ENCODE peak calls at places on chromosome 9, in six cellular contexts. One of them, this sample, is unnamed. For H3K9me3 and H3K27me3, the result is how much of the 10 kb centered on the place peaks cover.

GRCh38 chr9:130445268-130445983 is 665 bp downstream of the ASS1 start:
- DNase-seq in iPS DF 6.9: no peak
- DNase-seq in breast epithelium: peak
- DNase-seq in cardiac muscle cell: peak
- DNase-seq in prostate gland: no peak
- DNase-seq in PC-3: peak
- DNase-seq in this sample: no peak

GRCh38 chr9:76419782-76420380 is 25.7 kb upstream of the RFK start:
- DNase-seq in iPS DF 6.9: no peak
- DNase-seq in breast epithelium: no peak
- DNase-seq in cardiac muscle cell: peak
- DNase-seq in prostate gland: no peak
- DNase-seq in PC-3: peak
- DNase-seq in this sample: no peak

GRCh38 chr9:113178087-113178486 is 27.3 kb downstream of the SLC31A2 start:
- DNase-seq in iPS DF 6.9: no peak
- DNase-seq in breast epithelium: no peak
- DNase-seq in cardiac muscle cell: peak
- DNase-seq in prostate gland: no peak
- DNase-seq in PC-3: no peak
- DNase-seq in this sample: no peak

GRCh38 chr9:97052735-97053134 is 13.8 kb upstream of the CTSV start:
- DNase-seq in iPS DF 6.9: no peak
- DNase-seq in breast epithelium: no peak
- DNase-seq in cardiac muscle cell: no peak
- DNase-seq in prostate gland: no peak
- DNase-seq in PC-3: no peak
- DNase-seq in this sample: no peak

GRCh38 chr9:78811562-78812276 is 514.8 kb downstream of the PSAT1 start:
- DNase-seq in iPS DF 6.9: no peak
- DNase-seq in breast epithelium: no peak
- DNase-seq in cardiac muscle cell: peak
- DNase-seq in prostate gland: no peak
- DNase-seq in PC-3: peak
- DNase-seq in this sample: no peak

GRCh38 chr9:8338742-8339425 is 539.3 kb upstream of the DMAC1 start:
- DNase-seq in iPS DF 6.9: no peak
- DNase-seq in breast epithelium: no peak
- DNase-seq in cardiac muscle cell: peak
- DNase-seq in prostate gland: no peak
- DNase-seq in PC-3: no peak
- DNase-seq in this sample: no peak

GRCh38 chr9:114367823-114368609 is 19.8 kb downstream of the AKNA start:
- DNase-seq in iPS DF 6.9: no peak
- DNase-seq in breast epithelium: no peak
- DNase-seq in cardiac muscle cell: no peak
- DNase-seq in prostate gland: no peak
- DNase-seq in PC-3: no peak
- DNase-seq in this sample: no peak

GRCh38 chr9:35749515-35750255 is 598 bp downstream of the RGP1 start:
- DNase-seq in iPS DF 6.9: no peak
- DNase-seq in breast epithelium: peak
- DNase-seq in cardiac muscle cell: no peak
- DNase-seq in prostate gland: peak
- DNase-seq in PC-3: peak
- DNase-seq in this sample: peak

GRCh38 chr9:69502671-69503301 is 169.4 kb downstream of the APBA1 start:
- DNase-seq in iPS DF 6.9: no peak
- DNase-seq in breast epithelium: no peak
- DNase-seq in cardiac muscle cell: peak
- DNase-seq in prostate gland: no peak
- DNase-seq in PC-3: peak
- DNase-seq in this sample: no peak

GRCh38 chr9:95332860-95333259 is 15.4 kb upstream of the FANCC start:
- DNase-seq in iPS DF 6.9: no peak
- DNase-seq in breast epithelium: no peak
- DNase-seq in cardiac muscle cell: no peak
- DNase-seq in prostate gland: no peak
- DNase-seq in PC-3: no peak
- DNase-seq in this sample: no peak

GRCh38 chr9:36597412-36598178 is 24.9 kb downstream of the MELK start:
- DNase-seq in iPS DF 6.9: no peak
- DNase-seq in breast epithelium: no peak
- DNase-seq in cardiac muscle cell: peak
- DNase-seq in prostate gland: no peak
- DNase-seq in PC-3: peak
- DNase-seq in this sample: no peak

GRCh38 chr9:129164246-129164930 is 13.7 kb downstream of the IER5L start:
- DNase-seq in iPS DF 6.9: no peak
- DNase-seq in breast epithelium: peak
- DNase-seq in cardiac muscle cell: peak
- DNase-seq in prostate gland: peak
- DNase-seq in PC-3: no peak
- DNase-seq in this sample: no peak

GRCh38 chr9:127568971-127569818 is 42.9 kb upstream of the STXBP1 start:
- DNase-seq in iPS DF 6.9: no peak
- DNase-seq in breast epithelium: peak
- DNase-seq in cardiac muscle cell: peak
- DNase-seq in prostate gland: peak
- DNase-seq in PC-3: peak
- DNase-seq in this sample: peak

GRCh38 chr9:131739988-131740648 is at the start of gene RAPGEF1:
- DNase-seq in iPS DF 6.9: no peak
- DNase-seq in breast epithelium: peak
- DNase-seq in cardiac muscle cell: peak
- DNase-seq in prostate gland: no peak
- DNase-seq in PC-3: peak
- DNase-seq in this sample: peak

GRCh38 chr9:133516256-133516960 is 8.4 kb downstream of the MYMK start:
- DNase-seq in iPS DF 6.9: no peak
- DNase-seq in breast epithelium: no peak
- DNase-seq in cardiac muscle cell: no peak
- DNase-seq in prostate gland: no peak
- DNase-seq in PC-3: no peak
- DNase-seq in this sample: no peak

GRCh38 chr9:16828335-16829281 is 41.9 kb downstream of the BNC2 start:
- DNase-seq in iPS DF 6.9: no peak
- DNase-seq in breast epithelium: no peak
- DNase-seq in cardiac muscle cell: peak
- DNase-seq in prostate gland: no peak
- DNase-seq in PC-3: peak
- DNase-seq in this sample: no peak

GRCh38 chr9:13111778-13112177 is 167.7 kb downstream of the MPDZ start:
- DNase-seq in iPS DF 6.9: no peak
- DNase-seq in breast epithelium: no peak
- DNase-seq in cardiac muscle cell: no peak
- DNase-seq in prostate gland: no peak
- DNase-seq in PC-3: no peak
- DNase-seq in this sample: no peak

GRCh38 chr9:3931058-3931457 is 368.8 kb downstream of the GLIS3 start:
- DNase-seq in iPS DF 6.9: no peak
- DNase-seq in breast epithelium: no peak
- DNase-seq in cardiac muscle cell: no peak
- DNase-seq in prostate gland: no peak
- DNase-seq in PC-3: no peak
- DNase-seq in this sample: no peak

GRCh38 chr9:27572566-27572917 is 739 bp downstream of the C9orf72 start:
- DNase-seq in iPS DF 6.9: no peak
- DNase-seq in breast epithelium: peak
- DNase-seq in cardiac muscle cell: peak
- DNase-seq in prostate gland: peak
- DNase-seq in PC-3: peak
- DNase-seq in this sample: peak

GRCh38 chr9:18596920-18597319 is 123.0 kb downstream of the ADAMTSL1 start:
- DNase-seq in iPS DF 6.9: no peak
- DNase-seq in breast epithelium: no peak
- DNase-seq in cardiac muscle cell: peak
- DNase-seq in prostate gland: no peak
- DNase-seq in PC-3: peak
- DNase-seq in this sample: no peak

GRCh38 chr9:113475992-113476391 is 12.5 kb downstream of the RGS3 start:
- DNase-seq in iPS DF 6.9: no peak
- DNase-seq in breast epithelium: no peak
- DNase-seq in cardiac muscle cell: no peak
- DNase-seq in prostate gland: no peak
- DNase-seq in PC-3: no peak
- DNase-seq in this sample: no peak

GRCh38 chr9:109477269-109478203 is 20.6 kb downstream of the PTPN3 start:
- DNase-seq in iPS DF 6.9: no peak
- DNase-seq in breast epithelium: no peak
- DNase-seq in cardiac muscle cell: no peak
- DNase-seq in prostate gland: no peak
- DNase-seq in PC-3: peak
- DNase-seq in this sample: no peak

GRCh38 chr9:133370680-133371079 is 5.2 kb downstream of the SURF4 start:
- DNase-seq in iPS DF 6.9: no peak
- DNase-seq in breast epithelium: no peak
- DNase-seq in cardiac muscle cell: no peak
- DNase-seq in prostate gland: no peak
- DNase-seq in PC-3: no peak
- DNase-seq in this sample: peak

GRCh38 chr9:34072868-34073590 is 24.3 kb upstream of the UBAP2 start:
- DNase-seq in iPS DF 6.9: no peak
- DNase-seq in breast epithelium: no peak
- DNase-seq in cardiac muscle cell: peak
- DNase-seq in prostate gland: peak
- DNase-seq in PC-3: peak
- DNase-seq in this sample: no peak

GRCh38 chr9:129491486-129491855 is 129.4 kb downstream of the C9orf50 start:
- DNase-seq in iPS DF 6.9: no peak
- DNase-seq in breast epithelium: peak
- DNase-seq in cardiac muscle cell: no peak
- DNase-seq in prostate gland: no peak
- DNase-seq in PC-3: no peak
- DNase-seq in this sample: no peak

GRCh38 chr9:127555830-127556820 is 56.0 kb upstream of the STXBP1 start:
- DNase-seq in iPS DF 6.9: no peak
- DNase-seq in breast epithelium: peak
- DNase-seq in cardiac muscle cell: peak
- DNase-seq in prostate gland: peak
- DNase-seq in PC-3: peak
- DNase-seq in this sample: peak

GRCh38 chr9:130262061-130262745 is 3.4 kb upstream of the HMCN2 start:
- DNase-seq in iPS DF 6.9: no peak
- DNase-seq in breast epithelium: no peak
- DNase-seq in cardiac muscle cell: no peak
- DNase-seq in prostate gland: no peak
- DNase-seq in PC-3: no peak
- DNase-seq in this sample: no peak

GRCh38 chr9:120531683-120532300 is 48.2 kb downstream of the CDK5RAP2 start:
- DNase-seq in iPS DF 6.9: no peak
- DNase-seq in breast epithelium: no peak
- DNase-seq in cardiac muscle cell: peak
- DNase-seq in prostate gland: no peak
- DNase-seq in PC-3: peak
- DNase-seq in this sample: no peak

GRCh38 chr9:91724068-91724440 is 226.0 kb downstream of the ROR2 start:
- DNase-seq in iPS DF 6.9: no peak
- DNase-seq in breast epithelium: no peak
- DNase-seq in cardiac muscle cell: no peak
- DNase-seq in prostate gland: no peak
- DNase-seq in PC-3: no peak
- DNase-seq in this sample: no peak

GRCh38 chr9:21841133-21841532 is 38.7 kb downstream of the MTAP start:
- DNase-seq in iPS DF 6.9: no peak
- DNase-seq in breast epithelium: no peak
- DNase-seq in cardiac muscle cell: no peak
- DNase-seq in prostate gland: no peak
- DNase-seq in PC-3: no peak
- DNase-seq in this sample: no peak
- H3K9me3 ChIP-seq in iPS DF 6.9: under half
- H3K9me3 ChIP-seq in breast epithelium: under half
- H3K9me3 ChIP-seq in cardiac muscle cell: under half
- H3K9me3 ChIP-seq in prostate gland: under half
- H3K9me3 ChIP-seq in PC-3: under half
- H3K9me3 ChIP-seq in this sample: under half

GRCh38 chr9:21558079-21558478 is 76.0 kb upstream of the IFNE start:
- DNase-seq in iPS DF 6.9: no peak
- DNase-seq in breast epithelium: no peak
- DNase-seq in cardiac muscle cell: peak
- DNase-seq in prostate gland: no peak
- DNase-seq in PC-3: no peak
- DNase-seq in this sample: no peak
- H3K27me3 ChIP-seq in iPS DF 6.9: under half
- H3K27me3 ChIP-seq in breast epithelium: under half
- H3K27me3 ChIP-seq in cardiac muscle cell: half or more
- H3K27me3 ChIP-seq in prostate gland: under half
- H3K27me3 ChIP-seq in PC-3: under half
- H3K27me3 ChIP-seq in this sample: under half

GRCh38 chr9:21413089-21414023 is 4.4 kb downstream of the IFNA8 start:
- DNase-seq in iPS DF 6.9: no peak
- DNase-seq in breast epithelium: no peak
- DNase-seq in cardiac muscle cell: no peak
- DNase-seq in prostate gland: no peak
- DNase-seq in PC-3: no peak
- DNase-seq in this sample: no peak
- H3K9me3 ChIP-seq in iPS DF 6.9: under half
- H3K9me3 ChIP-seq in breast epithelium: under half
- H3K9me3 ChIP-seq in cardiac muscle cell: under half
- H3K9me3 ChIP-seq in prostate gland: under half
- H3K9me3 ChIP-seq in PC-3: under half
- H3K9me3 ChIP-seq in this sample: under half

GRCh38 chr9:98222885-98223640 is 30.6 kb upstream of the CORO2A start:
- DNase-seq in iPS DF 6.9: no peak
- DNase-seq in breast epithelium: peak
- DNase-seq in cardiac muscle cell: peak
- DNase-seq in prostate gland: peak
- DNase-seq in PC-3: peak
- DNase-seq in this sample: no peak

GRCh38 chr9:98219794-98220370 is 27.4 kb upstream of the CORO2A start:
- DNase-seq in iPS DF 6.9: no peak
- DNase-seq in breast epithelium: no peak
- DNase-seq in cardiac muscle cell: no peak
- DNase-seq in prostate gland: no peak
- DNase-seq in PC-3: no peak
- DNase-seq in this sample: no peak

GRCh38 chr9:98219364-98219716 is 26.9 kb upstream of the CORO2A start:
- DNase-seq in iPS DF 6.9: no peak
- DNase-seq in breast epithelium: no peak
- DNase-seq in cardiac muscle cell: no peak
- DNase-seq in prostate gland: no peak
- DNase-seq in PC-3: peak
- DNase-seq in this sample: no peak

GRCh38 chr9:98218562-98219363 is 26.3 kb upstream of the CORO2A start:
- DNase-seq in iPS DF 6.9: peak
- DNase-seq in breast epithelium: no peak
- DNase-seq in cardiac muscle cell: no peak
- DNase-seq in prostate gland: no peak
- DNase-seq in PC-3: peak
- DNase-seq in this sample: no peak

DNA sequence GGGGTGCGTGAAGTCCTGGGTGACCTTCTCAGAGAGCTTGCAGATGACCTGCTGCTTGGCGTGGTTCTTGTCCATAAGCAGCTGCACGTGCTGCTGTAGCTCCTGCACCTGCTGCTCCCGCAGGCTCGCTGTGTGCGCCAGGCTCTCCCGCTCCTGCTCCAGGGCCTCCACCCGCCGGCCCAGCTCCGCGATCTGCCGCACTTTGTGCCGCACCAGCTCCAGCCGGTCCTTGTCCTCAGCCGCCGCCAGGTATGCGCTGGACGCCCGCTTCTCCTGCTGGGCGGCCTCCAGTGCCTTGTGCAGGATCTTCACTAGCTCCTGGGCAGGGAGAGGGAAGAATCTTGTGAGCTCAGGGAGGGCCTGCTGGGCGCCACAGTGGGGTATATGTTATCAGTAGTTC is 28.5 kb upstream of the CORO2A start:
- DNase-seq in iPS DF 6.9: no peak
- DNase-seq in breast epithelium: no peak
- DNase-seq in cardiac muscle cell: no peak
- DNase-seq in prostate gland: no peak
- DNase-seq in PC-3: no peak
- DNase-seq in this sample: no peak
- H3K27me3 ChIP-seq in iPS DF 6.9: under half
- H3K27me3 ChIP-seq in breast epithelium: under half
- H3K27me3 ChIP-seq in cardiac muscle cell: under half
- H3K27me3 ChIP-seq in prostate gland: under half
- H3K27me3 ChIP-seq in PC-3: under half
- H3K27me3 ChIP-seq in this sample: under half

This sample was measured in CD4-positive, alpha-beta T cell.